ENCODE peak calls at places on chromosomes 11 and 22, in five cellular contexts. V is stimulated activated CD4-positive, alpha-beta T cell treated with anti-CD3 and anti-CD28 coated beads, Interleukin-15, amount 100 ng/mL, for 24 hours; A is NCI-H1105 treated with DMSO at 0.1 percent for 48 hours; K is HCT116; F is iris pigment epithelial cell. L is an unnamed sample.

GRCh38 chr11:132072044-132072879 is 701.8 kb downstream of the NTM start:
- DNase-seq in V (no peak), A (no peak), K (no peak), F (peak; percentile 96), L (no peak)

GRCh38 chr11:35099278-35100018 is 39.5 kb upstream of the CD44 start:
- DNase-seq in V (no peak), A (no peak), K (no peak), F (peak; percentile 62), L (no peak)

GRCh38 chr11:88338223-88338661 is 706 bp upstream of the CTSC start:
- DNase-seq in V (peak; percentile 71), A (peak; percentile 31), K (no peak), F (peak; percentile 94), L (no peak)

GRCh38 chr11:125902315-125902926 is 585 bp downstream of the PUS3 start:
- DNase-seq in V (no peak), A (no peak), K (no peak), F (no peak), L (no peak)

GRCh38 chr22:41289681-41290080 is 3.7 kb upstream of the RANGAP1 start:
- DNase-seq in V (no peak), A (no peak), K (no peak), F (no peak), L (no peak)

GRCh38 chr11:97746832-97747231 is 1273.9 kb upstream of the CNTN5 start:
- DNase-seq in V (no peak), A (peak; percentile 77), K (no peak), F (no peak), L (no peak)

GRCh38 chr11:124071622-124071948 is 30.5 kb upstream of the OR10G7 start:
- DNase-seq in V (no peak), A (no peak), K (no peak), F (no peak), L (no peak)

GRCh38 chr11:1148752-1149180 is 9.0 kb upstream of the MUC5AC start:
- DNase-seq in V (no peak), A (no peak), K (no peak), F (no peak), L (no peak)

GRCh38 chr22:43537019-43537585 is 125.3 kb downstream of the MPPED1 start:
- DNase-seq in V (no peak), A (no peak), K (no peak), F (no peak), L (no peak)

GRCh38 chr11:80722616-80723015 is 1281.8 kb upstream of the TENM4 start:
- DNase-seq in V (no peak), A (no peak), K (no peak), F (no peak), L (no peak)

L was measured in NCI-H524 treated with DMSO at 0.1 percent for 48 hours.